ENCODE peak calls at places on chromosomes 12 and 14, in seven cellular contexts. One of them, this sample, is unnamed.

GRCh38 chr12:8145754-8146415 is 10.9 kb upstream of the ZNF705A start:
- DNase-seq in effector memory CD8-positive, alpha-beta T cell: no peak
- DNase-seq in NCI-H2171: no peak
- DNase-seq in transverse colon: no peak
- DNase-seq in dorsolateral prefrontal cortex: peak; percentile 55
- DNase-seq in central memory CD4-positive, alpha-beta T cell: no peak
- DNase-seq in NCI-H748 treated with DMSO at 0.1 percent for 48 hours: no peak
- DNase-seq in this sample: peak; percentile 35

GRCh38 chr12:49014547-49014946 is 4.0 kb downstream of the PRKAG1 start:
- DNase-seq in effector memory CD8-positive, alpha-beta T cell: no peak
- DNase-seq in NCI-H2171: no peak
- DNase-seq in transverse colon: no peak
- DNase-seq in dorsolateral prefrontal cortex: no peak
- DNase-seq in central memory CD4-positive, alpha-beta T cell: no peak
- DNase-seq in NCI-H748 treated with DMSO at 0.1 percent for 48 hours: no peak
- DNase-seq in this sample: no peak

GRCh38 chr12:58067610-58068387 is 126.4 kb downstream of the ATP23 start:
- DNase-seq in effector memory CD8-positive, alpha-beta T cell: no peak
- DNase-seq in NCI-H2171: no peak
- DNase-seq in transverse colon: no peak
- DNase-seq in dorsolateral prefrontal cortex: no peak
- DNase-seq in central memory CD4-positive, alpha-beta T cell: no peak
- DNase-seq in NCI-H748 treated with DMSO at 0.1 percent for 48 hours: no peak
- DNase-seq in this sample: no peak

GRCh38 chr14:83611906-83612305 is 1918.0 kb upstream of the FLRT2 start:
- DNase-seq in effector memory CD8-positive, alpha-beta T cell: no peak
- DNase-seq in NCI-H2171: no peak
- DNase-seq in transverse colon: no peak
- DNase-seq in dorsolateral prefrontal cortex: no peak
- DNase-seq in central memory CD4-positive, alpha-beta T cell: no peak
- DNase-seq in NCI-H748 treated with DMSO at 0.1 percent for 48 hours: no peak
- DNase-seq in this sample: no peak

GRCh38 chr12:52073531-52073950 is 3.8 kb downstream of the ATG101 start:
- DNase-seq in effector memory CD8-positive, alpha-beta T cell: no peak
- DNase-seq in NCI-H2171: no peak
- DNase-seq in transverse colon: no peak
- DNase-seq in dorsolateral prefrontal cortex: no peak
- DNase-seq in central memory CD4-positive, alpha-beta T cell: no peak
- DNase-seq in NCI-H748 treated with DMSO at 0.1 percent for 48 hours: no peak
- DNase-seq in this sample: no peak

GRCh38 chr14:99040711-99041110 is 231.3 kb downstream of the BCL11B start:
- DNase-seq in effector memory CD8-positive, alpha-beta T cell: no peak
- DNase-seq in NCI-H2171: no peak
- DNase-seq in transverse colon: no peak
- DNase-seq in dorsolateral prefrontal cortex: no peak
- DNase-seq in central memory CD4-positive, alpha-beta T cell: no peak
- DNase-seq in NCI-H748 treated with DMSO at 0.1 percent for 48 hours: no peak
- DNase-seq in this sample: no peak

GRCh38 chr14:58200480-58200841 is 512 bp downstream of the ACTR10 start:
- DNase-seq in effector memory CD8-positive, alpha-beta T cell: no peak
- DNase-seq in NCI-H2171: no peak
- DNase-seq in transverse colon: no peak
- DNase-seq in dorsolateral prefrontal cortex: no peak
- DNase-seq in central memory CD4-positive, alpha-beta T cell: no peak
- DNase-seq in NCI-H748 treated with DMSO at 0.1 percent for 48 hours: no peak
- DNase-seq in this sample: no peak

GRCh38 chr14:21734457-21735074 is 60.9 kb upstream of the OR4E1 start:
- DNase-seq in effector memory CD8-positive, alpha-beta T cell: peak; percentile 47
- DNase-seq in NCI-H2171: peak; percentile 74
- DNase-seq in transverse colon: no peak
- DNase-seq in dorsolateral prefrontal cortex: no peak
- DNase-seq in central memory CD4-positive, alpha-beta T cell: peak; percentile 56
- DNase-seq in NCI-H748 treated with DMSO at 0.1 percent for 48 hours: peak; percentile 42
- DNase-seq in this sample: no peak

GRCh38 chr12:124497658-124498057 is 69.8 kb downstream of the NCOR2 start:
- DNase-seq in effector memory CD8-positive, alpha-beta T cell: no peak
- DNase-seq in NCI-H2171: no peak
- DNase-seq in transverse colon: no peak
- DNase-seq in dorsolateral prefrontal cortex: peak; percentile 83
- DNase-seq in central memory CD4-positive, alpha-beta T cell: no peak
- DNase-seq in NCI-H748 treated with DMSO at 0.1 percent for 48 hours: no peak
- DNase-seq in this sample: peak; percentile 25

GRCh38 chr12:2960432-2960956 is 1.3 kb downstream of the TEAD4 start:
- DNase-seq in effector memory CD8-positive, alpha-beta T cell: no peak
- DNase-seq in NCI-H2171: no peak
- DNase-seq in transverse colon: no peak
- DNase-seq in dorsolateral prefrontal cortex: no peak
- DNase-seq in central memory CD4-positive, alpha-beta T cell: no peak
- DNase-seq in NCI-H748 treated with DMSO at 0.1 percent for 48 hours: no peak
- DNase-seq in this sample: no peak

GRCh38 chr14:80850197-80850814 is 91.2 kb downstream of the CEP128 start:
- DNase-seq in effector memory CD8-positive, alpha-beta T cell: no peak
- DNase-seq in NCI-H2171: peak; percentile 9
- DNase-seq in transverse colon: no peak
- DNase-seq in dorsolateral prefrontal cortex: no peak
- DNase-seq in central memory CD4-positive, alpha-beta T cell: no peak
- DNase-seq in NCI-H748 treated with DMSO at 0.1 percent for 48 hours: peak; percentile 4
- DNase-seq in this sample: peak; percentile 30

GRCh38 chr12:16573652-16574077 is 32.3 kb downstream of the LMO3 start:
- DNase-seq in effector memory CD8-positive, alpha-beta T cell: no peak
- DNase-seq in NCI-H2171: peak; percentile 20
- DNase-seq in transverse colon: peak; percentile 11
- DNase-seq in dorsolateral prefrontal cortex: no peak
- DNase-seq in central memory CD4-positive, alpha-beta T cell: no peak
- DNase-seq in NCI-H748 treated with DMSO at 0.1 percent for 48 hours: no peak
- DNase-seq in this sample: no peak

GRCh38 chr14:50954811-50955372 is 10.6 kb upstream of the PYGL start:
- DNase-seq in effector memory CD8-positive, alpha-beta T cell: no peak
- DNase-seq in NCI-H2171: peak; percentile 35
- DNase-seq in transverse colon: no peak
- DNase-seq in dorsolateral prefrontal cortex: no peak
- DNase-seq in central memory CD4-positive, alpha-beta T cell: no peak
- DNase-seq in NCI-H748 treated with DMSO at 0.1 percent for 48 hours: peak; percentile 34
- DNase-seq in this sample: no peak